ENCODE peak calls at places on chromosomes 16 and 17, in eight cellular contexts. One of them, this sample, is unnamed.
A peak's percentile ranks its signal among the peaks of the same experiment; 100 is the strongest.

GRCh38 chr17:73815474-73815873 is 171.2 kb upstream of the SDK2 start:
- DNase-seq in fibroblast of pulmonary artery: no peak
- DNase-seq in tibial artery: no peak
- DNase-seq in RCC 7860: no peak
- DNase-seq in NCI-H345: no peak
- DNase-seq in stimulated activated CD4-positive, alpha-beta T cell treated with anti-CD3 and anti-CD28 coated beads, Interleukin-4, amount 100 ng/mL, for 4 hours: no peak
- DNase-seq in AG10803: no peak
- DNase-seq in EL: no peak
- DNase-seq in this sample: no peak

GRCh38 chr17:37759014-37759637 is 14.3 kb upstream of the HNF1B start:
- DNase-seq in RCC 7860: peak; percentile 46
- DNase-seq in AG10803: no peak
- DNase-seq in fibroblast of pulmonary artery: no peak
- DNase-seq in EL: no peak
- DNase-seq in NCI-H345: no peak
- DNase-seq in stimulated activated CD4-positive, alpha-beta T cell treated with anti-CD3 and anti-CD28 coated beads, Interleukin-4, amount 100 ng/mL, for 4 hours: no peak
- DNase-seq in tibial artery: no peak
- DNase-seq in this sample: no peak

GRCh38 chr16:29710227-29711219 is 31.5 kb downstream of the QPRT start:
- DNase-seq in NCI-H345: peak; percentile 14
- DNase-seq in fibroblast of pulmonary artery: peak; percentile 77
- DNase-seq in tibial artery: no peak
- DNase-seq in EL: peak; percentile 73
- DNase-seq in RCC 7860: peak; percentile 40
- DNase-seq in AG10803: peak; percentile 69
- DNase-seq in stimulated activated CD4-positive, alpha-beta T cell treated with anti-CD3 and anti-CD28 coated beads, Interleukin-4, amount 100 ng/mL, for 4 hours: peak; percentile 44
- DNase-seq in this sample: no peak

GRCh38 chr17:2749784-2750181 is 331 bp upstream of the CCDC92B start:
- DNase-seq in EL: peak; percentile 60
- DNase-seq in stimulated activated CD4-positive, alpha-beta T cell treated with anti-CD3 and anti-CD28 coated beads, Interleukin-4, amount 100 ng/mL, for 4 hours: peak; percentile 63
- DNase-seq in NCI-H345: peak; percentile 43
- DNase-seq in tibial artery: peak; percentile 75
- DNase-seq in RCC 7860: peak; percentile 7
- DNase-seq in fibroblast of pulmonary artery: peak; percentile 78
- DNase-seq in AG10803: peak; percentile 51
- DNase-seq in this sample: peak; percentile 81

GRCh38 chr17:1067282-1067956 is 70.5 kb downstream of the TIMM22 start:
- DNase-seq in EL: no peak
- DNase-seq in AG10803: no peak
- DNase-seq in RCC 7860: no peak
- DNase-seq in NCI-H345: no peak
- DNase-seq in tibial artery: no peak
- DNase-seq in fibroblast of pulmonary artery: no peak
- DNase-seq in stimulated activated CD4-positive, alpha-beta T cell treated with anti-CD3 and anti-CD28 coated beads, Interleukin-4, amount 100 ng/mL, for 4 hours: no peak
- DNase-seq in this sample: no peak

GRCh38 chr17:2040942-2041560 is 771 bp upstream of the OVCA2 start:
- DNase-seq in RCC 7860: no peak
- DNase-seq in EL: no peak
- DNase-seq in stimulated activated CD4-positive, alpha-beta T cell treated with anti-CD3 and anti-CD28 coated beads, Interleukin-4, amount 100 ng/mL, for 4 hours: no peak
- DNase-seq in AG10803: no peak
- DNase-seq in tibial artery: no peak
- DNase-seq in fibroblast of pulmonary artery: no peak
- DNase-seq in NCI-H345: no peak
- DNase-seq in this sample: no peak

GRCh38 chr16:27272076-27272475 is 3.5 kb upstream of the NSMCE1 start:
- DNase-seq in AG10803: no peak
- DNase-seq in EL: no peak
- DNase-seq in NCI-H345: no peak
- DNase-seq in RCC 7860: no peak
- DNase-seq in fibroblast of pulmonary artery: no peak
- DNase-seq in tibial artery: no peak
- DNase-seq in stimulated activated CD4-positive, alpha-beta T cell treated with anti-CD3 and anti-CD28 coated beads, Interleukin-4, amount 100 ng/mL, for 4 hours: no peak
- DNase-seq in this sample: no peak

GRCh38 chr17:43992641-43993040 is 11.8 kb upstream of the NAGS start:
- DNase-seq in tibial artery: no peak
- DNase-seq in RCC 7860: no peak
- DNase-seq in AG10803: no peak
- DNase-seq in NCI-H345: no peak
- DNase-seq in stimulated activated CD4-positive, alpha-beta T cell treated with anti-CD3 and anti-CD28 coated beads, Interleukin-4, amount 100 ng/mL, for 4 hours: no peak
- DNase-seq in fibroblast of pulmonary artery: no peak
- DNase-seq in EL: no peak
- DNase-seq in this sample: no peak

GRCh38 chr17:76193616-76194015 is 46.7 kb downstream of the RNF157 start:
- DNase-seq in NCI-H345: no peak
- DNase-seq in stimulated activated CD4-positive, alpha-beta T cell treated with anti-CD3 and anti-CD28 coated beads, Interleukin-4, amount 100 ng/mL, for 4 hours: no peak
- DNase-seq in fibroblast of pulmonary artery: no peak
- DNase-seq in RCC 7860: no peak
- DNase-seq in EL: no peak
- DNase-seq in tibial artery: no peak
- DNase-seq in AG10803: no peak
- DNase-seq in this sample: no peak

GRCh38 chr16:68426355-68426652 is 22.0 kb downstream of the SMPD3 start:
- DNase-seq in NCI-H345: no peak
- DNase-seq in fibroblast of pulmonary artery: no peak
- DNase-seq in RCC 7860: no peak
- DNase-seq in EL: peak; percentile 18
- DNase-seq in stimulated activated CD4-positive, alpha-beta T cell treated with anti-CD3 and anti-CD28 coated beads, Interleukin-4, amount 100 ng/mL, for 4 hours: no peak
- DNase-seq in AG10803: peak; percentile 10
- DNase-seq in tibial artery: no peak
- DNase-seq in this sample: no peak

GRCh38 chr16:89067677-89068076 is 26.0 kb upstream of the ACSF3 start:
- DNase-seq in fibroblast of pulmonary artery: no peak
- DNase-seq in EL: no peak
- DNase-seq in tibial artery: no peak
- DNase-seq in stimulated activated CD4-positive, alpha-beta T cell treated with anti-CD3 and anti-CD28 coated beads, Interleukin-4, amount 100 ng/mL, for 4 hours: no peak
- DNase-seq in RCC 7860: no peak
- DNase-seq in NCI-H345: peak; percentile 6
- DNase-seq in AG10803: no peak
- DNase-seq in this sample: no peak

GRCh38 chr17:8162232-8162996 is at the start of gene VAMP2:
- DNase-seq in fibroblast of pulmonary artery: peak; percentile 70
- DNase-seq in NCI-H345: peak; percentile 76
- DNase-seq in AG10803: peak; percentile 71
- DNase-seq in EL: peak; percentile 65
- DNase-seq in stimulated activated CD4-positive, alpha-beta T cell treated with anti-CD3 and anti-CD28 coated beads, Interleukin-4, amount 100 ng/mL, for 4 hours: peak; percentile 75
- DNase-seq in RCC 7860: no peak
- DNase-seq in tibial artery: peak; percentile 91
- DNase-seq in this sample: peak; percentile 79

GRCh38 chr17:78940708-78941107 is 15.5 kb upstream of the TIMP2 start:
- DNase-seq in RCC 7860: no peak
- DNase-seq in fibroblast of pulmonary artery: peak; percentile 33
- DNase-seq in AG10803: no peak
- DNase-seq in stimulated activated CD4-positive, alpha-beta T cell treated with anti-CD3 and anti-CD28 coated beads, Interleukin-4, amount 100 ng/mL, for 4 hours: no peak
- DNase-seq in EL: peak; percentile 59
- DNase-seq in tibial artery: no peak
- DNase-seq in NCI-H345: no peak
- DNase-seq in this sample: no peak

GRCh38 chr16:30723725-30724355 is 24.4 kb upstream of the PHKG2 start:
- DNase-seq in EL: no peak
- DNase-seq in fibroblast of pulmonary artery: no peak
- DNase-seq in AG10803: no peak
- DNase-seq in tibial artery: peak; percentile 57
- DNase-seq in RCC 7860: no peak
- DNase-seq in stimulated activated CD4-positive, alpha-beta T cell treated with anti-CD3 and anti-CD28 coated beads, Interleukin-4, amount 100 ng/mL, for 4 hours: no peak
- DNase-seq in NCI-H345: no peak
- DNase-seq in this sample: no peak

GRCh38 chr16:84501077-84501735 is 3.3 kb downstream of the MEAK7 start:
- DNase-seq in RCC 7860: peak; percentile 88
- DNase-seq in tibial artery: peak; percentile 61
- DNase-seq in fibroblast of pulmonary artery: no peak
- DNase-seq in stimulated activated CD4-positive, alpha-beta T cell treated with anti-CD3 and anti-CD28 coated beads, Interleukin-4, amount 100 ng/mL, for 4 hours: no peak
- DNase-seq in AG10803: peak; percentile 50
- DNase-seq in EL: peak; percentile 81
- DNase-seq in NCI-H345: no peak
- DNase-seq in this sample: no peak

GRCh38 chr17:11492511-11492910 is 105.8 kb upstream of the DNAH9 start:
- DNase-seq in AG10803: no peak
- DNase-seq in stimulated activated CD4-positive, alpha-beta T cell treated with anti-CD3 and anti-CD28 coated beads, Interleukin-4, amount 100 ng/mL, for 4 hours: no peak
- DNase-seq in EL: no peak
- DNase-seq in fibroblast of pulmonary artery: no peak
- DNase-seq in NCI-H345: no peak
- DNase-seq in RCC 7860: no peak
- DNase-seq in tibial artery: no peak
- DNase-seq in this sample: no peak

GRCh38 chr16:30615358-30616076 is 5.3 kb upstream of the ZNF689 start:
- DNase-seq in stimulated activated CD4-positive, alpha-beta T cell treated with anti-CD3 and anti-CD28 coated beads, Interleukin-4, amount 100 ng/mL, for 4 hours: peak; percentile 42
- DNase-seq in tibial artery: no peak
- DNase-seq in fibroblast of pulmonary artery: peak; percentile 50
- DNase-seq in AG10803: peak; percentile 11
- DNase-seq in RCC 7860: no peak
- DNase-seq in NCI-H345: peak; percentile 70
- DNase-seq in EL: peak; percentile 28
- DNase-seq in this sample: peak; percentile 58

GRCh38 chr17:65553646-65554567 is 7.5 kb downstream of the AXIN2 start:
- DNase-seq in AG10803: peak; percentile 84
- DNase-seq in stimulated activated CD4-positive, alpha-beta T cell treated with anti-CD3 and anti-CD28 coated beads, Interleukin-4, amount 100 ng/mL, for 4 hours: no peak
- DNase-seq in EL: no peak
- DNase-seq in tibial artery: no peak
- DNase-seq in RCC 7860: no peak
- DNase-seq in NCI-H345: no peak
- DNase-seq in fibroblast of pulmonary artery: no peak
- DNase-seq in this sample: no peak

GRCh38 chr16:946048-946395 is 24.8 kb downstream of the LMF1 start:
- DNase-seq in AG10803: no peak
- DNase-seq in tibial artery: no peak
- DNase-seq in NCI-H345: no peak
- DNase-seq in RCC 7860: no peak
- DNase-seq in stimulated activated CD4-positive, alpha-beta T cell treated with anti-CD3 and anti-CD28 coated beads, Interleukin-4, amount 100 ng/mL, for 4 hours: no peak
- DNase-seq in fibroblast of pulmonary artery: no peak
- DNase-seq in EL: no peak
- DNase-seq in this sample: no peak

GRCh38 chr17:33039874-33040273 is 48.2 kb downstream of the SPACA3 start:
- DNase-seq in tibial artery: no peak
- DNase-seq in fibroblast of pulmonary artery: peak; percentile 77
- DNase-seq in AG10803: peak; percentile 87
- DNase-seq in EL: peak; percentile 70
- DNase-seq in RCC 7860: peak; percentile 14
- DNase-seq in stimulated activated CD4-positive, alpha-beta T cell treated with anti-CD3 and anti-CD28 coated beads, Interleukin-4, amount 100 ng/mL, for 4 hours: no peak
- DNase-seq in NCI-H345: no peak
- DNase-seq in this sample: no peak

GRCh38 chr16:57001026-57001669 is 11.8 kb downstream of the NLRC5 start:
- DNase-seq in tibial artery: no peak
- DNase-seq in AG10803: no peak
- DNase-seq in stimulated activated CD4-positive, alpha-beta T cell treated with anti-CD3 and anti-CD28 coated beads, Interleukin-4, amount 100 ng/mL, for 4 hours: no peak
- DNase-seq in NCI-H345: no peak
- DNase-seq in EL: no peak
- DNase-seq in fibroblast of pulmonary artery: no peak
- DNase-seq in RCC 7860: no peak
- DNase-seq in this sample: no peak

GRCh38 chr16:68403177-68403576 is 45.1 kb downstream of the SMPD3 start:
- DNase-seq in RCC 7860: no peak
- DNase-seq in EL: no peak
- DNase-seq in AG10803: no peak
- DNase-seq in tibial artery: no peak
- DNase-seq in NCI-H345: no peak
- DNase-seq in fibroblast of pulmonary artery: no peak
- DNase-seq in stimulated activated CD4-positive, alpha-beta T cell treated with anti-CD3 and anti-CD28 coated beads, Interleukin-4, amount 100 ng/mL, for 4 hours: no peak
- DNase-seq in this sample: no peak

GRCh38 chr17:45844695-45845375 is at the start of gene SPPL2C:
- DNase-seq in tibial artery: no peak
- DNase-seq in EL: no peak
- DNase-seq in stimulated activated CD4-positive, alpha-beta T cell treated with anti-CD3 and anti-CD28 coated beads, Interleukin-4, amount 100 ng/mL, for 4 hours: no peak
- DNase-seq in RCC 7860: no peak
- DNase-seq in fibroblast of pulmonary artery: no peak
- DNase-seq in NCI-H345: no peak
- DNase-seq in AG10803: no peak
- DNase-seq in this sample: no peak

GRCh38 chr16:29675811-29676643 is 3.0 kb upstream of the QPRT start:
- DNase-seq in EL: peak; percentile 31
- DNase-seq in RCC 7860: no peak
- DNase-seq in stimulated activated CD4-positive, alpha-beta T cell treated with anti-CD3 and anti-CD28 coated beads, Interleukin-4, amount 100 ng/mL, for 4 hours: no peak
- DNase-seq in tibial artery: no peak
- DNase-seq in NCI-H345: no peak
- DNase-seq in fibroblast of pulmonary artery: peak; percentile 37
- DNase-seq in AG10803: peak; percentile 13
- DNase-seq in this sample: no peak

GRCh38 chr17:82497483-82498405 is 21.8 kb upstream of the FOXK2 start:
- DNase-seq in EL: peak; percentile 65
- DNase-seq in fibroblast of pulmonary artery: peak; percentile 38
- DNase-seq in NCI-H345: peak; percentile 67
- DNase-seq in RCC 7860: no peak
- DNase-seq in AG10803: peak; percentile 94
- DNase-seq in tibial artery: peak; percentile 77
- DNase-seq in stimulated activated CD4-positive, alpha-beta T cell treated with anti-CD3 and anti-CD28 coated beads, Interleukin-4, amount 100 ng/mL, for 4 hours: peak; percentile 48
- DNase-seq in this sample: peak; percentile 71

GRCh38 chr16:82715160-82715559 is 88.4 kb downstream of the CDH13 start:
- DNase-seq in tibial artery: no peak
- DNase-seq in stimulated activated CD4-positive, alpha-beta T cell treated with anti-CD3 and anti-CD28 coated beads, Interleukin-4, amount 100 ng/mL, for 4 hours: no peak
- DNase-seq in fibroblast of pulmonary artery: no peak
- DNase-seq in RCC 7860: no peak
- DNase-seq in NCI-H345: no peak
- DNase-seq in AG10803: no peak
- DNase-seq in EL: no peak
- DNase-seq in this sample: no peak

GRCh38 chr16:86502856-86503748 is 7.2 kb upstream of the FOXF1 start:
- DNase-seq in AG10803: no peak
- DNase-seq in RCC 7860: no peak
- DNase-seq in NCI-H345: no peak
- DNase-seq in stimulated activated CD4-positive, alpha-beta T cell treated with anti-CD3 and anti-CD28 coated beads, Interleukin-4, amount 100 ng/mL, for 4 hours: no peak
- DNase-seq in EL: no peak
- DNase-seq in tibial artery: no peak
- DNase-seq in fibroblast of pulmonary artery: no peak
- DNase-seq in this sample: no peak

GRCh38 chr17:8108972-8109668 is 9.2 kb downstream of the ALOXE3 start:
- DNase-seq in fibroblast of pulmonary artery: no peak
- DNase-seq in stimulated activated CD4-positive, alpha-beta T cell treated with anti-CD3 and anti-CD28 coated beads, Interleukin-4, amount 100 ng/mL, for 4 hours: no peak
- DNase-seq in EL: no peak
- DNase-seq in tibial artery: no peak
- DNase-seq in AG10803: no peak
- DNase-seq in RCC 7860: no peak
- DNase-seq in NCI-H345: no peak
- DNase-seq in this sample: no peak

GRCh38 chr17:11996722-11997146 is 541 bp downstream of the ZNF18 start:
- DNase-seq in fibroblast of pulmonary artery: peak; percentile 32
- DNase-seq in RCC 7860: peak; percentile 19
- DNase-seq in NCI-H345: peak; percentile 26
- DNase-seq in tibial artery: peak; percentile 71
- DNase-seq in EL: no peak
- DNase-seq in AG10803: peak; percentile 43
- DNase-seq in stimulated activated CD4-positive, alpha-beta T cell treated with anti-CD3 and anti-CD28 coated beads, Interleukin-4, amount 100 ng/mL, for 4 hours: peak; percentile 21
- DNase-seq in this sample: no peak

GRCh38 chr17:9239821-9240658 is 218.7 kb downstream of the NTN1 start:
- DNase-seq in tibial artery: peak; percentile 95
- DNase-seq in EL: peak; percentile 63
- DNase-seq in NCI-H345: no peak
- DNase-seq in RCC 7860: no peak
- DNase-seq in stimulated activated CD4-positive, alpha-beta T cell treated with anti-CD3 and anti-CD28 coated beads, Interleukin-4, amount 100 ng/mL, for 4 hours: peak; percentile 62
- DNase-seq in AG10803: peak; percentile 71
- DNase-seq in fibroblast of pulmonary artery: peak; percentile 57
- DNase-seq in this sample: peak; percentile 66

GRCh38 chr17:21127508-21128077 is 829 bp downstream of the DHRS7B start:
- DNase-seq in fibroblast of pulmonary artery: no peak
- DNase-seq in EL: no peak
- DNase-seq in AG10803: peak; percentile 35
- DNase-seq in RCC 7860: no peak
- DNase-seq in stimulated activated CD4-positive, alpha-beta T cell treated with anti-CD3 and anti-CD28 coated beads, Interleukin-4, amount 100 ng/mL, for 4 hours: no peak
- DNase-seq in tibial artery: no peak
- DNase-seq in NCI-H345: no peak
- DNase-seq in this sample: no peak

GRCh38 chr17:80236911-80237310 is 16.7 kb downstream of the SLC26A11 start:
- DNase-seq in NCI-H345: no peak
- DNase-seq in EL: no peak
- DNase-seq in fibroblast of pulmonary artery: no peak
- DNase-seq in tibial artery: no peak
- DNase-seq in AG10803: no peak
- DNase-seq in RCC 7860: no peak
- DNase-seq in stimulated activated CD4-positive, alpha-beta T cell treated with anti-CD3 and anti-CD28 coated beads, Interleukin-4, amount 100 ng/mL, for 4 hours: no peak
- DNase-seq in this sample: no peak

GRCh38 chr17:58085039-58085715 is 2.0 kb downstream of the DYNLL2 start:
- DNase-seq in RCC 7860: no peak
- DNase-seq in stimulated activated CD4-positive, alpha-beta T cell treated with anti-CD3 and anti-CD28 coated beads, Interleukin-4, amount 100 ng/mL, for 4 hours: no peak
- DNase-seq in fibroblast of pulmonary artery: no peak
- DNase-seq in NCI-H345: no peak
- DNase-seq in AG10803: no peak
- DNase-seq in EL: no peak
- DNase-seq in tibial artery: no peak
- DNase-seq in this sample: no peak

GRCh38 chr16:74577882-74578366 is 29.0 kb downstream of the GLG1 start:
- DNase-seq in AG10803: peak; percentile 61
- DNase-seq in EL: peak; percentile 59
- DNase-seq in RCC 7860: peak; percentile 19
- DNase-seq in NCI-H345: no peak
- DNase-seq in stimulated activated CD4-positive, alpha-beta T cell treated with anti-CD3 and anti-CD28 coated beads, Interleukin-4, amount 100 ng/mL, for 4 hours: no peak
- DNase-seq in fibroblast of pulmonary artery: peak; percentile 34
- DNase-seq in tibial artery: no peak
- DNase-seq in this sample: peak; percentile 55